ENCODE peak calls at places on chromosome 13, in ten cellular contexts. Y is ovary, W is tibial nerve, U is A549, L is SK-N-SH, X is K562, M is transverse colon, P is sigmoid colon, G is HepG2, T is stomach. S is an unnamed sample.

GRCh38 chr13:102317593-102317992 is 84.3 kb downstream of the FGF14 start:
- DNase-seq in Y (peak), W (peak), U (no peak), L (peak), X (no peak), M (peak), P (peak), G (no peak), T (peak), S (no peak)

GRCh38 chr13:97386832-97387486 is 47.0 kb upstream of the RAP2A start:
- DNase-seq in Y (no peak), W (no peak), U (no peak), L (no peak), X (no peak), M (peak), P (peak), G (no peak), T (no peak), S (peak)

GRCh38 chr13:63274772-63275171 is 1859.1 kb upstream of the PCDH20 start:
- DNase-seq in Y (no peak), W (no peak), U (no peak), L (no peak), X (no peak), M (no peak), P (no peak), G (no peak), T (no peak), S (no peak)

GRCh38 chr13:49248433-49249002 is 793 bp downstream of the CDADC1 start:
- DNase-seq in Y (no peak), W (no peak), U (no peak), L (peak), X (no peak), M (no peak), P (no peak), G (peak), T (no peak), S (no peak)

GRCh38 chr13:60363288-60363687 is 33.7 kb upstream of the TDRD3 start:
- DNase-seq in Y (no peak), W (no peak), U (no peak), L (no peak), X (no peak), M (no peak), P (no peak), G (no peak), T (no peak), S (no peak)

GRCh38 chr13:98775844-98776598 is 23.5 kb upstream of the SLC15A1 start:
- DNase-seq in Y (no peak), W (no peak), U (peak), L (no peak), X (peak), M (peak), P (no peak), G (peak), T (peak), S (no peak)

GRCh38 chr13:107466326-107466725 is 749.0 kb downstream of the LIG4 start:
- DNase-seq in Y (no peak), W (no peak), U (no peak), L (no peak), X (no peak), M (no peak), P (no peak), G (no peak), T (no peak), S (no peak)

GRCh38 chr13:69274231-69274630 is 833.4 kb upstream of the ATXN8OS start:
- DNase-seq in Y (no peak), W (no peak), U (no peak), L (no peak), X (no peak), M (no peak), P (no peak), G (no peak), T (no peak), S (no peak)

GRCh38 chr13:51324714-51325440 is 14.6 kb upstream of the SERPINE3 start:
- DNase-seq in Y (no peak), W (no peak), U (no peak), L (no peak), X (no peak), M (no peak), P (no peak), G (no peak), T (no peak), S (no peak)

GRCh38 chr13:41313117-41313516 is 2.0 kb downstream of the NAA16 start:
- DNase-seq in Y (no peak), W (no peak), U (no peak), L (no peak), X (no peak), M (no peak), P (no peak), G (no peak), T (no peak), S (no peak)

GRCh38 chr13:98216135-98216565 is 39.1 kb upstream of the RNF113B start:
- DNase-seq in Y (peak), W (no peak), U (peak), L (peak), X (no peak), M (no peak), P (no peak), G (no peak), T (peak), S (peak)

GRCh38 chr13:110957181-110957884 is 42.5 kb upstream of the ANKRD10 start:
- DNase-seq in Y (no peak), W (no peak), U (peak), L (no peak), X (no peak), M (no peak), P (no peak), G (peak), T (no peak), S (no peak)

GRCh38 chr13:97627566-97627965 is 193.6 kb downstream of the RAP2A start:
- DNase-seq in Y (no peak), W (peak), U (peak), L (no peak), X (peak), M (no peak), P (no peak), G (peak), T (no peak), S (no peak)

GRCh38 chr13:67343777-67344176 is 113.6 kb upstream of the PCDH9 start:
- DNase-seq in Y (no peak), W (no peak), U (no peak), L (no peak), X (no peak), M (no peak), P (no peak), G (no peak), T (no peak), S (no peak)

GRCh38 chr13:67341406-67341805 is 111.3 kb upstream of the PCDH9 start:
- DNase-seq in Y (no peak), W (no peak), U (no peak), L (no peak), X (no peak), M (no peak), P (no peak), G (no peak), T (no peak), S (no peak)
- TF ChIP-seq EP300 in Y (no peak), W (no peak), U (no peak), L (no peak), X (no peak), M (no peak), P (no peak), G (no peak), T (no peak), S (no peak)

GRCh38 chr13:44014501-44014900 is 134.8 kb downstream of the LACC1 start:
- DNase-seq in Y (no peak), W (no peak), U (no peak), L (no peak), X (no peak), M (no peak), P (no peak), G (no peak), T (no peak), S (no peak)
- TF ChIP-seq CTCF in Y (no peak), W (no peak), U (no peak), L (no peak), X (no peak), M (no peak), P (no peak), G (no peak), T (no peak), S (no peak)

DNA sequence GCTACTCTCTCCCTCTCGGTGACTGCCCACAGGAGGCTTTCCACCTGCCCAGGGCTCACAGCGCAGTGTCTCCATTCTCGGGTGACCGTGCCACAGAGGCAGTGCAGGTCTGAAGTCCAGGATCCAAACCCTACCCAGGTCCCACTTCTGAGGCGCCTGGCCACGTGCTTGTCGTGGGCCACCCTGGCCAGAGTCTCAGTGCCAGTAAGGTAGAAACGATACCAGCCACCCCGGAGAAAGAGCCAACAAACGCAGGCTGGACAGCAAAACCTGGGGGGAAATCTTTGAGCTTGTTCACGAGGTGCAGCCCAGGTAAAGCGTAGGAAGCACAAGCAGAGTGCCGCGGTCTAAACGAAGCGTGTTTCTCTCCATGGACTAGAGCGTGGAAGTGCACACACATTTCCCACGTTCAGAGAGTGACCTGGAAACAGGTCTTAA is 95.6 kb downstream of the ATP11A start:
- DNase-seq in Y (no peak), W (no peak), U (no peak), L (no peak), X (no peak), M (no peak), P (no peak), G (no peak), T (peak), S (no peak)
- TF ChIP-seq EP300 in Y (no peak), W (no peak), U (no peak), L (no peak), X (no peak), M (no peak), P (no peak), G (no peak), T (no peak), S (no peak)

GRCh38 chr13:66689628-66690027 is 540.5 kb downstream of the PCDH9 start:
- DNase-seq in Y (no peak), W (no peak), U (peak), L (peak), X (no peak), M (no peak), P (no peak), G (no peak), T (no peak), S (no peak)
- TF ChIP-seq CTCF in Y (no peak), W (no peak), U (peak), L (peak), X (no peak), M (no peak), P (no peak), G (no peak), T (no peak), S (no peak)

GRCh38 chr13:35720690-35721554 is 244.4 kb upstream of the MAB21L1 start:
- DNase-seq in Y (peak), W (peak), U (peak), L (peak), X (peak), M (peak), P (peak), G (peak), T (peak), S (peak)
- TF ChIP-seq EP300 in Y (no peak), W (no peak), U (no peak), L (no peak), X (no peak), M (no peak), P (no peak), G (no peak), T (no peak), S (no peak)

DNA sequence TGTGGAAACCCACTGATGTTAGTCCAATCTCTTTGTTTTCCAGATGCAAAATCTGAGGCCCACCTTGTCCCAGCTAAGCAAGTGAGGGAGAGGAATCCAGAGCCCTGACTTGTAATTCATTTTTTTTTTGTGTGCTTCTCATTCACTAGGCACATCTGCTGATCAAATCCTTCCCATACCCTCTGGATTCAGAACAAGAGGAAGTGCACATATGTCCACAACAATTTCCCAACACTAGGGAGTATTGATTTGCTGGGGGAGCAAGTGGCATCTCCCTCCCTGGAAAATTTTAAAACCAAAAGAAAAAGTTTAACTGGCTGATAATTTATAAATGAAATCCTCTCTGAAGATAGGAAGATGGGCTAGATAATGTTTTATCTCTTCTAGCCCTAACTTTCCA is 94.6 kb upstream of the RFC3 start:
- DNase-seq in Y (no peak), W (no peak), U (no peak), L (no peak), X (no peak), M (no peak), P (no peak), G (peak), T (no peak), S (no peak)
- TF ChIP-seq CTCF in Y (no peak), W (no peak), U (no peak), L (no peak), X (no peak), M (no peak), P (no peak), G (no peak), T (no peak), S (no peak)

S was measured in upper lobe of left lung.